ENCODE peak calls at places on chromosomes 7 and 10, in nine cellular contexts. A is cardiac fibroblast, O is ovary, H is upper lobe of right lung, B is GM13976, J is brain microvascular endothelial cell, Y is stomach, N is Panc1, E is prostate gland. S is an unnamed sample.

GRCh38 chr10:93599335-93599734 is 1.7 kb downstream of the RBP4 start:
- DNase-seq in J (no peak), H (no peak), Y (no peak), A (no peak), E (no peak), O (no peak), N (no peak), B (no peak), S (no peak)

GRCh38 chr7:107989618-107990373 is 13.2 kb downstream of the LAMB1 start:
- DNase-seq in H (no peak), E (no peak), J (peak; percentile 52), O (no peak), Y (no peak), B (no peak), N (no peak), A (peak; percentile 90), S (no peak)

GRCh38 chr10:34319197-34319846 is 495.8 kb downstream of the PARD3 start:
- DNase-seq in Y (peak; percentile 69), B (no peak), H (no peak), N (no peak), O (peak; percentile 79), J (peak; percentile 85), A (peak; percentile 88), E (peak; percentile 64), S (peak; percentile 86)

GRCh38 chr7:105014725-105015630 is 973 bp downstream of the KMT2E start:
- DNase-seq in E (peak; percentile 60), J (no peak), B (peak; percentile 37), N (peak; percentile 32), H (peak; percentile 67), A (peak; percentile 60), Y (peak; percentile 60), O (peak; percentile 54), S (no peak)

GRCh38 chr10:88986549-88987242 is 3.9 kb upstream of the FAS start:
- DNase-seq in Y (peak; percentile 33), H (no peak), J (peak; percentile 27), B (peak; percentile 37), O (no peak), A (peak; percentile 68), E (peak; percentile 26), N (no peak), S (no peak)

GRCh38 chr10:102396251-102396650 is 746 bp downstream of the NFKB2 start:
- DNase-seq in O (no peak), E (no peak), B (no peak), A (no peak), H (no peak), J (no peak), Y (no peak), N (no peak), S (no peak)

GRCh38 chr10:100683004-100683403 is 62.4 kb upstream of the PAX2 start:
- DNase-seq in N (no peak), J (no peak), E (no peak), H (no peak), Y (no peak), B (no peak), O (no peak), A (no peak), S (no peak)

GRCh38 chr10:15461353-15462108 is 90.4 kb upstream of the FAM171A1 start:
- DNase-seq in J (peak; percentile 69), N (no peak), E (no peak), A (peak; percentile 69), O (no peak), H (no peak), Y (no peak), B (no peak), S (no peak)

GRCh38 chr10:133213641-133214467 is 16.2 kb upstream of the UTF1 start:
- DNase-seq in H (no peak), J (no peak), B (no peak), O (no peak), Y (no peak), A (no peak), E (no peak), N (no peak), S (no peak)

GRCh38 chr7:24932815-24933214 is 47.2 kb downstream of the OSBPL3 start:
- DNase-seq in N (no peak), A (no peak), H (no peak), Y (no peak), B (no peak), J (no peak), O (no peak), E (no peak), S (peak; percentile 48)

GRCh38 chr10:99958287-99958686 is 51.5 kb downstream of the DNMBP start:
- DNase-seq in J (no peak), B (no peak), E (no peak), H (no peak), N (no peak), O (no peak), Y (no peak), A (peak; percentile 45), S (no peak)

GRCh38 chr7:97845622-97846203 is 26.5 kb downstream of the ASNS start:
- DNase-seq in N (peak; percentile 25), A (peak; percentile 42), Y (no peak), H (no peak), O (no peak), B (peak; percentile 25), E (no peak), J (peak; percentile 16), S (no peak)
- TF ChIP-seq CTCF in N (peak; percentile 59), A (peak; percentile 40), Y (no peak), H (peak; percentile 42), O (no peak), B (no peak), E (peak; percentile 26), J (peak; percentile 32), S (peak; percentile 39)

DNA sequence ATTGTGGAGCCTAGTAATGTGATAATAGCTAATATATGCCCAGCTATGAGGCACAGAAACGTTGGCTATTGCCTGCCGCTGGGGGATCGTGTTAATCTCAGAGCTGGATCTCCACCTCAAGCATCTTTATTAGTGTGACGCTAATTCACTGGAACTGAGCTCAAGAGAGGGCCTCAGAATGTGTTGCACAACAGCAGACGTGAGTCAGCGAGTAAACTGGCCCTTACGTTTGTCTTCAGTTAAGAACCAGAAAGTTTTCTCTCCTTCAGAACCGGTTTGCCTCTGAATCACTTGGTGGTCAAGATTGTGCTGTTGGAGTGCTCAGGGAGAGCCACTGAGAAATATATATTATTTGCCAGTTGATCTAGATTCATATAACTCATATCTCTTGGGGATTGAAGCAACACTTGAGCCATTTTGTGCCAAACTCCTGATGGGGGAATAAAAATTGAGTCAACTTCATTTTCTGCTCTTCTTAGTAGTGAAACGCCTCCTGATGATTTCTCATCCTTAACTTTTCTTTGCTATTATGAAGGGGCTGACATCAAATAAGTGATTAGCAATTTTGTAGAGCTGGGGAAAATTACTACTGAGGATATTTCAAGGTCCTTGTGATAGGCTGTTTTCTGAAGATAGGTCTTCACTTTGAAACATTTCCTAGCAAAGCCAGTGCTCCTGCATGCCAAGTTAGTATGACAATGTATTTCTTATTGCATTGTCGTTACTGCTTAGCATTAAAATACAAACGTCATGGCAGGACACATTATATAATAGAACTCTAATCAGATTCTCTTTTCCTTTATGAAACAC is 22.3 kb downstream of the BZW2 start:
- DNase-seq in N (peak; percentile 96), O (peak; percentile 45), A (peak; percentile 99), J (peak; percentile 99), H (peak; percentile 73), Y (peak; percentile 71), E (peak; percentile 89), B (no peak), S (peak; percentile 97)
- TF ChIP-seq CTCF in N (no peak), O (no peak), A (peak; percentile 24), J (peak; percentile 47), H (no peak), Y (no peak), E (no peak), B (no peak), S (peak; percentile 22)

GRCh38 chr7:44764665-44765578 is 16.3 kb downstream of the ZMIZ2 start:
- DNase-seq in Y (no peak), J (no peak), B (peak; percentile 11), N (no peak), E (no peak), A (no peak), O (no peak), H (no peak), S (no peak)
- TF ChIP-seq CTCF in Y (no peak), J (peak; percentile 20), B (no peak), N (no peak), E (no peak), A (no peak), O (no peak), H (no peak), S (no peak)

DNA sequence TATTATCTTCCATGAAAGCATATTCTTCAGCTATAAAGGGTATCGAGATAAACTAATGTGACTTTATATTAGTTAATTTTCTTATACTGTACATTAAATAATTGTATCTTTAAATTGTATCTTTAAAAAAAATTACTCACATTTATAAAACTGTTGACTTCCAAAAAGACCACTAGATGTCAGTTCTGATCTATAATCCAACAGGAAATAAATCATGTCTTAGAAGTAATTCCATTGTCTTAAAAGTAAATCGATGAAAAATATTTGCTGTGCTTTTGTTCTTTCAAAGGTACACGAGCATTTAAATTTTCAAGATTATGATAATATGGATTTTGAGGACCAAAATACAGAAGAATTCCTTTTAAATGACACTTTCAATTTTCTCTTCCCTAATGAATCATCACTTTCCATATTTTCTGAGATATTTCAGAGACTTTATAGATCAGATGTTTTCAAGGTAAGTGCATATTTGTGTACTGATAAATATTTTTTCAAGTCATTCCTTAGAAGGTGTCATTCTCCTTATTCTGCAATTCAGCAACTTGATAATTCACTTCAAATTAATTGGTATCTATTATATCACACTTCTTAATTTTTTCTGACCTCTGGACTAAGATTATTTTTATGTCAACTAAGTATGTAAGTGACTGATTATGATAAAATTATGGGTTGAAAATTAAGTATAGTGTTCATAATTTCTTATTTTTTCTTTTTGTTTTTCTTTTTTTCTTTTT is 138.5 kb downstream of the CPED1 start:
- DNase-seq in Y (no peak), A (peak; percentile 57), J (no peak), O (no peak), N (peak; percentile 25), B (no peak), H (no peak), E (no peak), S (peak; percentile 31)
- TF ChIP-seq CTCF in Y (no peak), A (peak; percentile 19), J (no peak), O (no peak), N (peak; percentile 28), B (peak; percentile 9), H (no peak), E (no peak), S (no peak)